ENCODE peak calls at places on chromosomes 12 and 14, in six cellular contexts. One of them, this sample, is unnamed.
A peak's percentile ranks its signal among the peaks of the same experiment; 100 is the strongest.

GRCh38 chr12:48803693-48804092 is 14.6 kb upstream of the CACNB3 start:
- DNase-seq in left lung: no peak
- DNase-seq in NCI-H510A: no peak
- DNase-seq in stomach: no peak
- DNase-seq in activated naive CD8-positive, alpha-beta T cell treated with anti-CD3 and anti-CD28 coated beads for 36 hours: no peak
- DNase-seq in mammary epithelial cell: no peak
- DNase-seq in this sample: no peak

GRCh38 chr14:100025111-100025510 is 40.1 kb upstream of the EVL start:
- DNase-seq in left lung: peak; percentile 51
- DNase-seq in NCI-H510A: no peak
- DNase-seq in stomach: peak; percentile 40
- DNase-seq in activated naive CD8-positive, alpha-beta T cell treated with anti-CD3 and anti-CD28 coated beads for 36 hours: peak; percentile 29
- DNase-seq in mammary epithelial cell: peak; percentile 37
- DNase-seq in this sample: no peak

GRCh38 chr14:73727181-73727580 is 13.0 kb upstream of the PNMA1 start:
- DNase-seq in left lung: no peak
- DNase-seq in NCI-H510A: no peak
- DNase-seq in stomach: no peak
- DNase-seq in activated naive CD8-positive, alpha-beta T cell treated with anti-CD3 and anti-CD28 coated beads for 36 hours: no peak
- DNase-seq in mammary epithelial cell: no peak
- DNase-seq in this sample: no peak

GRCh38 chr12:78149459-78149858 is 318.8 kb downstream of the NAV3 start:
- DNase-seq in left lung: no peak
- DNase-seq in NCI-H510A: no peak
- DNase-seq in stomach: no peak
- DNase-seq in activated naive CD8-positive, alpha-beta T cell treated with anti-CD3 and anti-CD28 coated beads for 36 hours: no peak
- DNase-seq in mammary epithelial cell: no peak
- DNase-seq in this sample: no peak

GRCh38 chr14:23086565-23086964 is 8.4 kb downstream of the ACIN1 start:
- DNase-seq in left lung: no peak
- DNase-seq in NCI-H510A: no peak
- DNase-seq in stomach: no peak
- DNase-seq in activated naive CD8-positive, alpha-beta T cell treated with anti-CD3 and anti-CD28 coated beads for 36 hours: no peak
- DNase-seq in mammary epithelial cell: no peak
- DNase-seq in this sample: no peak

GRCh38 chr14:53908416-53908815 is 48.2 kb downstream of the BMP4 start:
- DNase-seq in left lung: no peak
- DNase-seq in NCI-H510A: no peak
- DNase-seq in stomach: no peak
- DNase-seq in activated naive CD8-positive, alpha-beta T cell treated with anti-CD3 and anti-CD28 coated beads for 36 hours: no peak
- DNase-seq in mammary epithelial cell: no peak
- DNase-seq in this sample: no peak

GRCh38 chr12:27905285-27906126 is 67.0 kb downstream of the PTHLH start:
- DNase-seq in left lung: no peak
- DNase-seq in NCI-H510A: no peak
- DNase-seq in stomach: no peak
- DNase-seq in activated naive CD8-positive, alpha-beta T cell treated with anti-CD3 and anti-CD28 coated beads for 36 hours: no peak
- DNase-seq in mammary epithelial cell: no peak
- DNase-seq in this sample: no peak

GRCh38 chr12:9756756-9757155 is 3.9 kb downstream of the CD69 start:
- DNase-seq in left lung: no peak
- DNase-seq in NCI-H510A: no peak
- DNase-seq in stomach: no peak
- DNase-seq in activated naive CD8-positive, alpha-beta T cell treated with anti-CD3 and anti-CD28 coated beads for 36 hours: no peak
- DNase-seq in mammary epithelial cell: no peak
- DNase-seq in this sample: no peak

GRCh38 chr12:12333407-12333831 is 16.6 kb downstream of the MANSC1 start:
- DNase-seq in left lung: peak; percentile 45
- DNase-seq in NCI-H510A: peak; percentile 41
- DNase-seq in stomach: peak; percentile 61
- DNase-seq in activated naive CD8-positive, alpha-beta T cell treated with anti-CD3 and anti-CD28 coated beads for 36 hours: no peak
- DNase-seq in mammary epithelial cell: no peak
- DNase-seq in this sample: peak; percentile 87

GRCh38 chr14:94473666-94474410 is 2.2 kb downstream of the SERPINA9 start:
- DNase-seq in left lung: no peak
- DNase-seq in NCI-H510A: no peak
- DNase-seq in stomach: no peak
- DNase-seq in activated naive CD8-positive, alpha-beta T cell treated with anti-CD3 and anti-CD28 coated beads for 36 hours: no peak
- DNase-seq in mammary epithelial cell: no peak
- DNase-seq in this sample: no peak

GRCh38 chr12:108916336-108916735 is 36.4 kb downstream of the DAO start:
- DNase-seq in left lung: no peak
- DNase-seq in NCI-H510A: no peak
- DNase-seq in stomach: no peak
- DNase-seq in activated naive CD8-positive, alpha-beta T cell treated with anti-CD3 and anti-CD28 coated beads for 36 hours: no peak
- DNase-seq in mammary epithelial cell: no peak
- DNase-seq in this sample: no peak

GRCh38 chr12:103020839-103021238 is 63.4 kb downstream of the ASCL1 start:
- DNase-seq in left lung: no peak
- DNase-seq in NCI-H510A: no peak
- DNase-seq in stomach: no peak
- DNase-seq in activated naive CD8-positive, alpha-beta T cell treated with anti-CD3 and anti-CD28 coated beads for 36 hours: no peak
- DNase-seq in mammary epithelial cell: no peak
- DNase-seq in this sample: no peak

GRCh38 chr12:713281-713875 is 39.0 kb upstream of the WNK1 start:
- DNase-seq in left lung: no peak
- DNase-seq in NCI-H510A: no peak
- DNase-seq in stomach: no peak
- DNase-seq in activated naive CD8-positive, alpha-beta T cell treated with anti-CD3 and anti-CD28 coated beads for 36 hours: peak; percentile 61
- DNase-seq in mammary epithelial cell: no peak
- DNase-seq in this sample: no peak